ENCODE peak calls at places on chromosomes 11 and 22, in five cellular contexts. O, W, K, E and G are unnamed samples.

GRCh38 chr22:42880815-42881214 is 23.7 kb upstream of the ARFGAP3 start:
- DNase-seq in O (no peak), W (no peak), K (no peak), E (no peak), G (no peak)

GRCh38 chr22:41910599-41911291 is 4.1 kb downstream of the SHISA8 start:
- DNase-seq in O (no peak), W (peak; percentile 61), K (peak; percentile 76), E (no peak), G (peak; percentile 36)

GRCh38 chr11:74008373-74009229 is at the start of gene UCP3:
- DNase-seq in O (no peak), W (no peak), K (no peak), E (no peak), G (no peak)

GRCh38 chr22:23223566-23224317 is 43.4 kb downstream of the BCR start:
- DNase-seq in O (peak; percentile 58), W (no peak), K (no peak), E (no peak), G (no peak)

GRCh38 chr11:1931326-1931725 is 11.8 kb downstream of the TNNT3 start:
- DNase-seq in O (no peak), W (no peak), K (peak; percentile 56), E (no peak), G (no peak)

GRCh38 chr22:46042786-46043185 is 65.8 kb upstream of the WNT7B start:
- DNase-seq in O (no peak), W (peak; percentile 22), K (peak; percentile 13), E (no peak), G (no peak)

GRCh38 chr11:1508491-1508891 is 21.9 kb upstream of the MOB2 start:
- DNase-seq in O (no peak), W (no peak), K (no peak), E (no peak), G (no peak)

GRCh38 chr11:28259177-28259843 is 151.1 kb downstream of the METTL15 start:
- DNase-seq in O (no peak), W (no peak), K (no peak), E (no peak), G (no peak)

GRCh38 chr11:102010776-102011500 is 36.3 kb upstream of the CFAP300 start:
- DNase-seq in O (peak; percentile 66), W (peak; percentile 67), K (peak; percentile 83), E (peak; percentile 94), G (peak; percentile 91)

GRCh38 chr11:14331476-14332136 is 27.4 kb downstream of the RRAS2 start:
- DNase-seq in O (peak; percentile 64), W (no peak), K (no peak), E (no peak), G (no peak)

GRCh38 chr11:8794677-8795103 is 112.1 kb downstream of the RPL27A start:
- DNase-seq in O (no peak), W (peak; percentile 83), K (no peak), E (no peak), G (no peak)

GRCh38 chr11:71396548-71397123 is 51.6 kb downstream of the DHCR7 start:
- DNase-seq in O (no peak), W (no peak), K (no peak), E (no peak), G (no peak)

GRCh38 chr11:106087815-106088435 is 10.5 kb downstream of the AASDHPPT start:
- DNase-seq in O (peak; percentile 72), W (peak; percentile 66), K (peak; percentile 62), E (peak; percentile 4), G (peak; percentile 72)

GRCh38 chr11:45652781-45653180 is 12.6 kb downstream of the CHST1 start:
- DNase-seq in O (no peak), W (no peak), K (no peak), E (no peak), G (no peak)

GRCh38 chr22:32920032-32920628 is 118.6 kb downstream of the TIMP3 start:
- DNase-seq in O (no peak), W (no peak), K (peak; percentile 70), E (no peak), G (no peak)

GRCh38 chr11:35173011-35173511 is 34.1 kb downstream of the CD44 start:
- DNase-seq in O (no peak), W (peak; percentile 34), K (no peak), E (no peak), G (peak; percentile 74)

GRCh38 chr11:107025673-107026072 is 7.4 kb upstream of the GUCY1A2 start:
- DNase-seq in O (no peak), W (no peak), K (no peak), E (no peak), G (no peak)

GRCh38 chr22:50340157-50340879 is 2.8 kb upstream of the PPP6R2 start:
- DNase-seq in O (no peak), W (no peak), K (no peak), E (no peak), G (peak; percentile 13)

GRCh38 chr11:107928767-107929507 is 689 bp downstream of the RAB39A start:
- DNase-seq in O (no peak), W (no peak), K (peak; percentile 19), E (no peak), G (no peak)

GRCh38 chr11:44243633-44244343 is 66.2 kb downstream of the ALX4 start:
- DNase-seq in O (peak; percentile 7), W (no peak), K (no peak), E (peak; percentile 26), G (peak; percentile 22)

GRCh38 chr11:75733346-75734107 is 15.9 kb downstream of the MOGAT2 start:
- DNase-seq in O (no peak), W (peak; percentile 61), K (no peak), E (no peak), G (no peak)

GRCh38 chr22:22745225-22746060 is 101.0 kb downstream of the GGTLC2 start:
- DNase-seq in O (no peak), W (peak; percentile 48), K (peak; percentile 55), E (no peak), G (peak; percentile 38)

GRCh38 chr11:134751825-134752224 is 339.8 kb upstream of the B3GAT1 start:
- DNase-seq in O (no peak), W (no peak), K (no peak), E (no peak), G (no peak)

GRCh38 chr11:94815705-94816344 is 47.7 kb downstream of the AMOTL1 start:
- DNase-seq in O (no peak), W (no peak), K (no peak), E (no peak), G (peak; percentile 48)

DNA sequence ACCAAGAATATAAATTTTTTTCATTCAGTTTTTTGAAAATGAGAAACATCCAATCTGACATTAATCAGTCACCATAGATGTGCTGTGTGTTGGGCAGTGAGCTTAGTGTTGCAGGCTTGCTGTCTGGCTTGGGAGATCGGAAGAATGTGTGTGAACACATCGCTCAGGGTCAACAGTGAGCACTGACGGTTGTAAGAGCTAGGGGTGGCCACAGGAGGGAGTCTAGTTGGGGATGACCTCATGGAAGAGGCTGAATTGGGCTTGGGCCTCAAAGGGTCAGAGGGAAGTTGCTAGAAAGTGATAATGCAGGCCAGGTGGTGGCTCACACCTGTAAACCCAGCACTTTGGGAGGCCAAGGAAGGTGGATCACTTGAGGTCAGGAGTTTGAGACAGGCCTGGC is 375.4 kb downstream of the DDX10 start:
- DNase-seq in O (no peak), W (no peak), K (no peak), E (no peak), G (no peak)
- TF ChIP-seq CTCF in O (peak; percentile 1), W (no peak), K (no peak), E (no peak), G (no peak)

DNA sequence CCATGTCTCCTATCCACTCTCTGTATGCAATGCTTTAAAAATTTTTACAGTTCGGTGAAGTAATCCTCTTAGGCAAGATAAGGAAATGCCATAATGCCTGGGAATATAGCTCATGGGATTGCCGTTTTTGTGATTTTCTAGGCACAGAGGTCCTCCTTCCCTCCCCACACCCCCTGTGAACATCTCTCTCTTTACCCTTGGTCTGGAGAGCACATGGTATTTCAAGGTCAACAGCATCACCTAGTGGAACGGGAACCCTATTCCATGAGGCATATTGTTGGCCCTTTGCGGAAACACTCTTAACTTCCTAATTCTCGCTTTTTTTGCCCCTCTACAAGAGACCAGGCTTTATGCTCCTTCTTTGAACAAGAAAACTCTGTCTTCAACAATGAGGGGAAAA is 8.8 kb downstream of the NXPE4 start:
- DNase-seq in O (no peak), W (no peak), K (no peak), E (no peak), G (peak; percentile 9)
- TF ChIP-seq CTCF in O (no peak), W (no peak), K (no peak), E (no peak), G (no peak)

DNA sequence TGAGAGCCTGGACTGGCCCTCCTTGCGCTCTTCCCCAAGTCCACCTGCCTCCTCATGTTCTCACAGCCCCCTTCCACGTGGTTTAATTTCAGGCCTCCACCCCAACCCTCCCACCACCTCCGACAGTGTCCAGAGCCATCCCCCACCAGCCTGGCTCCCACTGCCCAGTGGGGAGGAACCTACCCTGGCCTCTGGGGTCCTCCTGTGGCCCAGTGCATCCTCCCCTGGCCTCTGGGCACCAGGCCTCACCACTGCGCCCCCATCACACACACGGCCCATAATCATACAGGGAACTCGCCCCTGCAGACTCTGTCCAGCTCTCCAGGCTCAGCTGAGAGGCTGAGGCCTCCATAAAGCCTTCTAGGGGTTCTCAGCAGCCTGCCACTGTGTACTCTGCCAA is 4.2 kb upstream of the TSSK2 start:
- DNase-seq in O (no peak), W (no peak), K (no peak), E (no peak), G (no peak)
- TF ChIP-seq CTCF in O (no peak), W (no peak), K (no peak), E (no peak), G (no peak)

DNA sequence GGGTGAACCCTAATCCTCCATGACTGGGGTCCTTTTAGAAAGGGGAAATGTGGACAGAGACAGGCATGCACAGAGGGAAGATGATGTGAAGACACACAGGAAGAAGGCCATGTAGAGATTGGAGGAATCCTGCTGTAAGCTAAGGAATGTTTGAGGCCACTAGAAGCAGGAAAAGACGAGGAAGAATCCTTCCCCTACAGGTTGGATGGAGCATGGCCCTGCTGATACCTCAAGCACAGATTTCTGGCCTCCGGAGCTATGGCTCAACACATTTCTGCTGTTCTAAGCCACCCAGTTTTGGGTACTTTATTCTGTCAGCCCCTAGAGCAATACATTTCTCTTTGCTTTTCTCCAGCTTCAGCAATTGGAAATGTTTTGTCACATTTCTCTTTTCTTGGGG is 487.0 kb downstream of the MIAT start:
- DNase-seq in O (no peak), W (no peak), K (no peak), E (no peak), G (no peak)
- TF ChIP-seq CTCF in O (no peak), W (no peak), K (no peak), E (no peak), G (no peak)

GRCh38 chr11:84800755-84801346 is 826.3 kb downstream of the DLG2 start:
- DNase-seq in O (no peak), W (no peak), K (no peak), E (peak; percentile 9), G (peak; percentile 27)
- TF ChIP-seq CTCF in O (no peak), W (no peak), K (no peak), E (peak; percentile 21), G (peak; percentile 51)

DNA sequence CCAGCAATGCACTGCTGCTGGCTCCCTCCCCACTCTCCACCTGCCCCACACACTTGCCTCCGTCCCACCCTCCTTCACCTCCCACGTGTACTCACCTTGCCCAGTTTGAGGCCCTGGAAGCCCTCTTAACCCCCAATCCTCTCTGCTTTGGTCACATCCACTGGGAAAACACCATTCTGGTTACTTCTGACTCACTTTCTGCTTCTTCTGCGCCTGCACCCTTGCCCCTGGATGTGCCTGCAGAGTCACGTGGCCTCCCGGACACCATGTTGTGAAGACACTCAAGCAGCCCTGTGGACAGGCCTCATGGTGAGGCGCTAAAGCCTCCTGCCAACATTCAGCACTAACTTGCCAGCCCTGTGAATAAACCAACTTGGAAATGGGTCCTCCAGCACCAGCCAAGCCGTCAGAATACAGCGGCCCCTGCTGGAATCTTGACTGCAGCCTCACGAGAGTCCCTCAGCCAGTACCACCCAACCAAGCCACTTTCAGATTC is 2.6 kb upstream of the NAALADL1 start:
- DNase-seq in O (peak; percentile 28), W (no peak), K (no peak), E (no peak), G (peak; percentile 34)
- TF ChIP-seq CTCF in O (peak; percentile 50), W (no peak), K (no peak), E (no peak), G (no peak)

GRCh38 chr11:67482736-67483497 is at the start of gene AIP:
- DNase-seq in O (peak; percentile 98), W (peak; percentile 98), K (peak; percentile 95), E (peak; percentile 98), G (peak; percentile 98)
- TF ChIP-seq CTCF in O (peak; percentile 7), W (no peak), K (peak; percentile 61), E (no peak), G (peak; percentile 15)